ENCODE peak calls at places on chromosomes 7 and 10, in ten cellular contexts. S is PC-3, T is AG09319, E is midbrain, Y is AG04449, X is HFFc6, U is NCI-H345, V is choroid plexus epithelial cell, N is endodermal cell, K is NCI-H1092 treated with DMSO at 0.1 percent for 48 hours. G is an unnamed sample.

GRCh38 chr7:98217623-98218582 is 6.7 kb downstream of the BHLHA15 start:
- DNase-seq in N (no peak), X (no peak), E (peak), T (no peak), S (no peak), Y (no peak), V (peak), K (peak), U (no peak), G (no peak)

GRCh38 chr7:99234185-99234584 is 26.3 kb upstream of the KPNA7 start:
- DNase-seq in S (no peak), E (no peak), Y (no peak), K (no peak), U (no peak), V (no peak), X (no peak), N (no peak), T (no peak), G (no peak)

GRCh38 chr7:140059288-140060242 is 3.2 kb downstream of the PARP12 start:
- DNase-seq in K (peak), V (peak), S (peak), N (no peak), X (peak), U (peak), T (peak), E (no peak), Y (peak), G (peak)

GRCh38 chr10:98892523-98892922 is 343.1 kb downstream of the HPSE2 start:
- DNase-seq in Y (no peak), T (no peak), K (no peak), S (no peak), X (no peak), E (no peak), N (no peak), V (no peak), U (no peak), G (peak)

GRCh38 chr10:123945506-123945905 is 53.9 kb upstream of the CPXM2 start:
- DNase-seq in E (peak), N (no peak), K (no peak), V (peak), U (no peak), X (peak), T (no peak), Y (no peak), S (peak), G (peak)

GRCh38 chr10:78162867-78163266 is 129.2 kb downstream of the RPS24 start:
- DNase-seq in E (no peak), S (no peak), X (peak), U (no peak), V (no peak), Y (no peak), K (no peak), N (no peak), T (no peak), G (no peak)

GRCh38 chr7:79282051-79282694 is 171.3 kb downstream of the MAGI2 start:
- DNase-seq in K (peak), N (no peak), T (peak), S (peak), V (peak), E (peak), X (peak), Y (peak), U (peak), G (peak)

GRCh38 chr7:2104107-2104710 is 128.5 kb downstream of the MAD1L1 start:
- DNase-seq in N (peak), Y (peak), T (peak), U (no peak), K (no peak), E (peak), S (no peak), V (peak), X (peak), G (peak)

GRCh38 chr10:62815373-62816111 is 624 bp downstream of the EGR2 start:
- DNase-seq in E (no peak), T (no peak), S (no peak), V (peak), X (no peak), U (no peak), Y (no peak), N (peak), K (no peak), G (no peak)

GRCh38 chr7:103795787-103796186 is 193.7 kb downstream of the RELN start:
- DNase-seq in V (no peak), U (peak), Y (no peak), K (peak), X (no peak), S (peak), T (no peak), N (no peak), E (no peak), G (no peak)

GRCh38 chr10:121368347-121369025 is 229.8 kb downstream of the FGFR2 start:
- DNase-seq in V (no peak), X (no peak), Y (no peak), K (no peak), T (no peak), E (peak), S (no peak), U (no peak), N (no peak), G (no peak)

GRCh38 chr10:14211617-14212016 is 119.1 kb downstream of the FRMD4A start:
- DNase-seq in N (no peak), U (no peak), S (no peak), V (no peak), X (no peak), K (no peak), Y (no peak), E (no peak), T (no peak), G (no peak)

GRCh38 chr7:28207486-28208158 is 27.0 kb upstream of the JAZF1 start:
- DNase-seq in N (no peak), T (no peak), U (no peak), S (peak), V (peak), Y (no peak), E (no peak), X (no peak), K (no peak), G (peak)

GRCh38 chr7:29424295-29424983 is 139.2 kb upstream of the PRR15 start:
- DNase-seq in S (no peak), Y (no peak), E (no peak), X (no peak), V (no peak), K (no peak), T (no peak), U (no peak), N (no peak), G (no peak)

GRCh38 chr7:68247566-68247965 is 1250.9 kb downstream of the TYW1 start:
- DNase-seq in Y (no peak), N (no peak), V (no peak), S (no peak), U (no peak), T (no peak), E (no peak), K (no peak), X (no peak), G (peak)

GRCh38 chr10:78464856-78465221 is 431.2 kb downstream of the RPS24 start:
- DNase-seq in Y (no peak), V (no peak), N (no peak), K (no peak), E (no peak), T (no peak), S (no peak), X (no peak), U (no peak), G (no peak)

GRCh38 chr7:84524714-84525694 is 330.4 kb upstream of the SEMA3A start:
- DNase-seq in N (no peak), E (no peak), S (peak), V (peak), U (no peak), T (peak), K (no peak), X (peak), Y (peak), G (peak)

GRCh38 chr10:15879663-15880062 is 19.4 kb upstream of the MINDY3 start:
- DNase-seq in E (no peak), S (no peak), T (no peak), U (peak), X (no peak), V (no peak), K (peak), N (peak), Y (no peak), G (peak)

GRCh38 chr10:73136627-73137026 is 26.4 kb downstream of the NUDT13 start:
- DNase-seq in N (no peak), U (no peak), S (peak), Y (no peak), T (no peak), V (peak), X (no peak), E (no peak), K (no peak), G (no peak)

GRCh38 chr7:11193131-11193867 is 219.6 kb downstream of the PHF14 start:
- DNase-seq in E (no peak), V (peak), U (peak), Y (no peak), X (peak), K (peak), S (peak), N (peak), T (peak), G (peak)

GRCh38 chr10:104910712-104911111 is 269.6 kb downstream of the SORCS3 start:
- DNase-seq in E (no peak), K (no peak), T (no peak), Y (no peak), U (no peak), N (no peak), X (no peak), S (no peak), V (no peak), G (no peak)

GRCh38 chr10:117174439-117175214 is 22.7 kb upstream of the KCNK18 start:
- DNase-seq in E (peak), T (peak), Y (no peak), V (peak), K (peak), N (peak), S (peak), X (peak), U (peak), G (peak)

GRCh38 chr7:51647931-51648351 is 331.3 kb upstream of the COBL start:
- DNase-seq in X (no peak), K (peak), N (peak), T (no peak), U (peak), E (peak), V (peak), S (no peak), Y (no peak), G (no peak)